ENCODE peak calls at places on chromosome 15, in five cellular contexts. One of them, this sample, is unnamed.

GRCh38 chr15:48052871-48053383 is 67.9 kb upstream of the SLC24A5 start:
- DNase-seq in Right ventricle myocardium superior: no peak
- DNase-seq in activated naive CD8-positive, alpha-beta T cell treated with anti-CD3 and anti-CD28 coated beads, Interleukin-2, amount 50 U/mL, for 24 hours: no peak
- DNase-seq in left ventricle myocardium inferior: no peak
- DNase-seq in posterior cingulate gyrus: no peak
- DNase-seq in this sample: no peak

GRCh38 chr15:78387678-78388077 is 47.5 kb downstream of the CRABP1 start:
- DNase-seq in Right ventricle myocardium superior: no peak
- DNase-seq in activated naive CD8-positive, alpha-beta T cell treated with anti-CD3 and anti-CD28 coated beads, Interleukin-2, amount 50 U/mL, for 24 hours: no peak
- DNase-seq in left ventricle myocardium inferior: no peak
- DNase-seq in posterior cingulate gyrus: no peak
- DNase-seq in this sample: no peak

GRCh38 chr15:58755956-58756355 is 6.4 kb upstream of the ADAM10 start:
- DNase-seq in Right ventricle myocardium superior: no peak
- DNase-seq in activated naive CD8-positive, alpha-beta T cell treated with anti-CD3 and anti-CD28 coated beads, Interleukin-2, amount 50 U/mL, for 24 hours: no peak
- DNase-seq in left ventricle myocardium inferior: no peak
- DNase-seq in posterior cingulate gyrus: no peak
- DNase-seq in this sample: no peak

GRCh38 chr15:48475600-48476395 is 144.6 kb downstream of the DUT start:
- DNase-seq in Right ventricle myocardium superior: no peak
- DNase-seq in activated naive CD8-positive, alpha-beta T cell treated with anti-CD3 and anti-CD28 coated beads, Interleukin-2, amount 50 U/mL, for 24 hours: no peak
- DNase-seq in left ventricle myocardium inferior: no peak
- DNase-seq in posterior cingulate gyrus: no peak
- DNase-seq in this sample: no peak

GRCh38 chr15:39456113-39456512 is 124.8 kb upstream of the THBS1 start:
- DNase-seq in Right ventricle myocardium superior: no peak
- DNase-seq in activated naive CD8-positive, alpha-beta T cell treated with anti-CD3 and anti-CD28 coated beads, Interleukin-2, amount 50 U/mL, for 24 hours: no peak
- DNase-seq in left ventricle myocardium inferior: no peak
- DNase-seq in posterior cingulate gyrus: no peak
- DNase-seq in this sample: no peak

GRCh38 chr15:26449296-26449695 is 323.6 kb downstream of the GABRB3 start:
- DNase-seq in Right ventricle myocardium superior: no peak
- DNase-seq in activated naive CD8-positive, alpha-beta T cell treated with anti-CD3 and anti-CD28 coated beads, Interleukin-2, amount 50 U/mL, for 24 hours: no peak
- DNase-seq in left ventricle myocardium inferior: no peak
- DNase-seq in posterior cingulate gyrus: no peak
- DNase-seq in this sample: no peak

GRCh38 chr15:92899910-92900711 is at the start of gene CHD2:
- DNase-seq in Right ventricle myocardium superior: peak
- DNase-seq in activated naive CD8-positive, alpha-beta T cell treated with anti-CD3 and anti-CD28 coated beads, Interleukin-2, amount 50 U/mL, for 24 hours: peak
- DNase-seq in left ventricle myocardium inferior: peak
- DNase-seq in posterior cingulate gyrus: peak
- DNase-seq in this sample: peak

GRCh38 chr15:86892774-86893449 is 813.2 kb downstream of the AGBL1 start:
- DNase-seq in Right ventricle myocardium superior: no peak
- DNase-seq in activated naive CD8-positive, alpha-beta T cell treated with anti-CD3 and anti-CD28 coated beads, Interleukin-2, amount 50 U/mL, for 24 hours: no peak
- DNase-seq in left ventricle myocardium inferior: no peak
- DNase-seq in posterior cingulate gyrus: no peak
- DNase-seq in this sample: no peak

GRCh38 chr15:74322558-74323180 is 44.8 kb downstream of the CYP11A1 start:
- DNase-seq in Right ventricle myocardium superior: peak
- DNase-seq in activated naive CD8-positive, alpha-beta T cell treated with anti-CD3 and anti-CD28 coated beads, Interleukin-2, amount 50 U/mL, for 24 hours: peak
- DNase-seq in left ventricle myocardium inferior: peak
- DNase-seq in posterior cingulate gyrus: peak
- DNase-seq in this sample: peak